ENCODE peak calls at places on chromosome 9, in five cellular contexts. One of them, this sample, is unnamed.

GRCh38 chr9:83247732-83248131 is 184.8 kb upstream of the RASEF start:
- DNase-seq in effector memory CD4-positive, alpha-beta T cell: no peak
- DNase-seq in lower lobe of right lung: no peak
- DNase-seq in brain microvascular endothelial cell: no peak
- DNase-seq in left lung: no peak
- DNase-seq in this sample: no peak

GRCh38 chr9:100083448-100084144 is 15.2 kb downstream of the ERP44 start:
- DNase-seq in left lung: no peak
- DNase-seq in effector memory CD4-positive, alpha-beta T cell: no peak
- DNase-seq in lower lobe of right lung: no peak
- DNase-seq in brain microvascular endothelial cell: no peak
- DNase-seq in this sample: no peak

GRCh38 chr9:120389300-120389699 is 190.7 kb downstream of the CDK5RAP2 start:
- DNase-seq in lower lobe of right lung: no peak
- DNase-seq in left lung: no peak
- DNase-seq in brain microvascular endothelial cell: no peak
- DNase-seq in effector memory CD4-positive, alpha-beta T cell: no peak
- DNase-seq in this sample: no peak

GRCh38 chr9:37663926-37664325 is 13.2 kb downstream of the FRMPD1 start:
- DNase-seq in left lung: no peak
- DNase-seq in lower lobe of right lung: no peak
- DNase-seq in effector memory CD4-positive, alpha-beta T cell: no peak
- DNase-seq in brain microvascular endothelial cell: no peak
- DNase-seq in this sample: no peak

GRCh38 chr9:135552021-135552697 is 6.2 kb downstream of the OBP2A start:
- DNase-seq in effector memory CD4-positive, alpha-beta T cell: no peak
- DNase-seq in left lung: no peak
- DNase-seq in brain microvascular endothelial cell: no peak
- DNase-seq in lower lobe of right lung: no peak
- DNase-seq in this sample: no peak

GRCh38 chr9:38018964-38019602 is 49.9 kb downstream of the SHB start:
- DNase-seq in effector memory CD4-positive, alpha-beta T cell: no peak
- DNase-seq in lower lobe of right lung: peak; percentile 64
- DNase-seq in brain microvascular endothelial cell: peak; percentile 86
- DNase-seq in left lung: no peak
- DNase-seq in this sample: peak; percentile 60

GRCh38 chr9:105344283-105344682 is 99.8 kb downstream of the SLC44A1 start:
- DNase-seq in left lung: no peak
- DNase-seq in brain microvascular endothelial cell: no peak
- DNase-seq in effector memory CD4-positive, alpha-beta T cell: no peak
- DNase-seq in lower lobe of right lung: no peak
- DNase-seq in this sample: no peak

GRCh38 chr9:109027176-109027575 is 13.9 kb upstream of the CTNNAL1 start:
- DNase-seq in lower lobe of right lung: no peak
- DNase-seq in brain microvascular endothelial cell: no peak
- DNase-seq in left lung: no peak
- DNase-seq in effector memory CD4-positive, alpha-beta T cell: no peak
- DNase-seq in this sample: no peak

GRCh38 chr9:109797006-109797405 is 17.0 kb downstream of the PALM2AKAP2 start:
- DNase-seq in brain microvascular endothelial cell: no peak
- DNase-seq in left lung: no peak
- DNase-seq in lower lobe of right lung: no peak
- DNase-seq in effector memory CD4-positive, alpha-beta T cell: no peak
- DNase-seq in this sample: no peak

GRCh38 chr9:96478829-96479371 is 28.9 kb downstream of the HABP4 start:
- DNase-seq in lower lobe of right lung: no peak
- DNase-seq in effector memory CD4-positive, alpha-beta T cell: no peak
- DNase-seq in left lung: no peak
- DNase-seq in brain microvascular endothelial cell: no peak
- DNase-seq in this sample: no peak

GRCh38 chr9:79080536-79080935 is 491.2 kb upstream of the TLE4 start:
- DNase-seq in brain microvascular endothelial cell: no peak
- DNase-seq in lower lobe of right lung: no peak
- DNase-seq in left lung: no peak
- DNase-seq in effector memory CD4-positive, alpha-beta T cell: no peak
- DNase-seq in this sample: no peak

GRCh38 chr9:38057416-38058195 is 11.4 kb downstream of the SHB start:
- DNase-seq in effector memory CD4-positive, alpha-beta T cell: no peak
- DNase-seq in brain microvascular endothelial cell: no peak
- DNase-seq in left lung: no peak
- DNase-seq in lower lobe of right lung: no peak
- DNase-seq in this sample: no peak

GRCh38 chr9:22053178-22053577 is 44.1 kb upstream of the CDKN2B start:
- DNase-seq in effector memory CD4-positive, alpha-beta T cell: no peak
- DNase-seq in lower lobe of right lung: no peak
- DNase-seq in left lung: no peak
- DNase-seq in brain microvascular endothelial cell: peak; percentile 21
- DNase-seq in this sample: no peak
- H3K27ac ChIP-seq in effector memory CD4-positive, alpha-beta T cell: no peak overlapping the region
- H3K27ac ChIP-seq in lower lobe of right lung: no peak overlapping the region
- H3K27ac ChIP-seq in left lung: no peak overlapping the region
- H3K27ac ChIP-seq in brain microvascular endothelial cell: peak overlapping the region; percentile 96
- H3K27ac ChIP-seq in this sample: no peak overlapping the region

GRCh38 chr9:128636024-128636390 is 20.6 kb downstream of the DYNC2I2 start:
- DNase-seq in brain microvascular endothelial cell: no peak
- DNase-seq in lower lobe of right lung: peak; percentile 88
- DNase-seq in left lung: peak; percentile 89
- DNase-seq in effector memory CD4-positive, alpha-beta T cell: no peak
- DNase-seq in this sample: peak; percentile 94
- H3K4me3 ChIP-seq in brain microvascular endothelial cell: no peak overlapping the region
- H3K4me3 ChIP-seq in lower lobe of right lung: peak overlapping the region; percentile 44
- H3K4me3 ChIP-seq in left lung: no peak overlapping the region
- H3K4me3 ChIP-seq in effector memory CD4-positive, alpha-beta T cell: no peak overlapping the region
- H3K4me3 ChIP-seq in this sample: peak overlapping the region; percentile 42

GRCh38 chr9:19470567-19470966 is 61.8 kb downstream of the ACER2 start:
- DNase-seq in brain microvascular endothelial cell: no peak
- DNase-seq in lower lobe of right lung: no peak
- DNase-seq in effector memory CD4-positive, alpha-beta T cell: no peak
- DNase-seq in left lung: no peak
- DNase-seq in this sample: no peak

GRCh38 chr9:19473605-19474004 is 64.8 kb downstream of the ACER2 start:
- DNase-seq in effector memory CD4-positive, alpha-beta T cell: no peak
- DNase-seq in left lung: no peak
- DNase-seq in brain microvascular endothelial cell: no peak
- DNase-seq in lower lobe of right lung: no peak
- DNase-seq in this sample: no peak

GRCh38 chr9:19470981-19471650 is 62.3 kb downstream of the ACER2 start:
- DNase-seq in left lung: no peak
- DNase-seq in lower lobe of right lung: no peak
- DNase-seq in effector memory CD4-positive, alpha-beta T cell: no peak
- DNase-seq in brain microvascular endothelial cell: no peak
- DNase-seq in this sample: no peak

GRCh38 chr9:19466268-19466639 is 57.4 kb downstream of the ACER2 start:
- DNase-seq in lower lobe of right lung: no peak
- DNase-seq in brain microvascular endothelial cell: no peak
- DNase-seq in effector memory CD4-positive, alpha-beta T cell: no peak
- DNase-seq in left lung: no peak
- DNase-seq in this sample: no peak

GRCh38 chr9:19471737-19472648 is 63.2 kb downstream of the ACER2 start:
- DNase-seq in left lung: peak; percentile 72
- DNase-seq in lower lobe of right lung: peak; percentile 55
- DNase-seq in effector memory CD4-positive, alpha-beta T cell: no peak
- DNase-seq in brain microvascular endothelial cell: peak; percentile 48
- DNase-seq in this sample: peak; percentile 56
- H3K27ac ChIP-seq in left lung: no peak overlapping the region
- H3K27ac ChIP-seq in lower lobe of right lung: no peak overlapping the region
- H3K27ac ChIP-seq in effector memory CD4-positive, alpha-beta T cell: no peak overlapping the region
- H3K27ac ChIP-seq in brain microvascular endothelial cell: no peak overlapping the region
- H3K27ac ChIP-seq in this sample: no peak overlapping the region

DNA sequence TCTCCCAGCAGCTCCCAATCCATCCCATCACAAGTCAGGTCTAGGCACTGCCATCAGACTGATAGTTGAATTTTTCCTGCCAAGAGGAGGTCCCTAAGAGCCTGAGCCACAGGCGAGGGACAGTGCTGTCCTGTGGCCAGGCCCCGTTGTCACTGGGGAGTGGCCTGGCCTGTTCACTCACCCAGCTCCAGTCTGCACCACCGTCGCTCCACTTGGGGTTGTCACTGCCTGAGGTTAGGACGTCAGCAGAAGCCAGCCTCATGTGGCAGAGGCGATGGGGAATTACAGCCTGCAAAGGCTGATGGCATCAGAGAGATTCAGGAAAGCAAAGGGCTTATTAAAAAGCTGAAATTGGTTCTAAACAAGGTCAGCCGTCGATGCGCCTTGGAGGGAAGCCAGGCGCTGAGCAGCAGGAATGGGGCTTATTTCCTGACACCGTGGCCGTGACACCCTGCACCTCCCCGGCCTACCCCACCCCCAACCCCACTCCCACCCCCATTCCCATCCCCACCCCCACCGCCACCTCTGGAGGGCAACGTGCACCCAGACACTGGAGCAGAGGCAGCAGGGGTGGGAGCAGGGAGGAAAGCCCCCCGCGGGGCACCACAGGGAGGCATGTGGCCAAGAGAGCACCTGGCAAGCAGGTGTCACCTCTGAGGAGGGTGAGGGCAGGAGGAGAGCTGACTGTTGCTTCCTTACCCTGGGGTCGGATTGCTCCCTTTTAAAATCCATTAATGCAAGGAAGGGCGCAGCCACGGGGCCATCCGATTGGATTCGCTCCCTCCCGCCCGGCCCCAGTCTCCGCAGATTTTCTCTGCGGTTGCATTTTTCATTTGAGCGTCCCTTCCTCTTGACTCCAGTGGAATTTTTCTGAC is 3.1 kb upstream of the DBH start:
- DNase-seq in left lung: peak; percentile 52
- DNase-seq in brain microvascular endothelial cell: no peak
- DNase-seq in lower lobe of right lung: no peak
- DNase-seq in effector memory CD4-positive, alpha-beta T cell: no peak
- DNase-seq in this sample: no peak
- H3K4me3 ChIP-seq in left lung: no peak overlapping the region
- H3K4me3 ChIP-seq in brain microvascular endothelial cell: no peak overlapping the region
- H3K4me3 ChIP-seq in lower lobe of right lung: no peak overlapping the region
- H3K4me3 ChIP-seq in effector memory CD4-positive, alpha-beta T cell: no peak overlapping the region
- H3K4me3 ChIP-seq in this sample: no peak overlapping the region

DNA sequence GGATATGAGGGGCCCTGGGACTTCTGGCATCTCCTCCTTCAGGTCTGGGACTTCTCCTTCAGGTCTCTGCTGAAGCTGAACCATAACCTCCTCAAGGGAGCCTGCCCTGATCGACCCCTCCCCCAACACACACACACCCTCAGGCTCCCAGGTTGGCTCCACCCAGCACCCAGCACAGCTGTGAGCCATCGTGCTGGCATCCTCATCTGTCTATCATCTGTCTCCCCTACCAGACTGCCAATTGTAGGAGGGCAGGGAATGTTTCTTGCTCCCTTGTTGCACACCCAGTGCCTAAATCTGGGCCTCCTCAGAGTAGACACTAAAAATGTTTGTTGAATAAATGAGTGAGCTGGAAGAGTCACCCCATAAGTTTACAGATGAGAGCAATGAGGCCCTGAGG is 71.4 kb downstream of the LRSAM1 start:
- DNase-seq in lower lobe of right lung: no peak
- DNase-seq in effector memory CD4-positive, alpha-beta T cell: no peak
- DNase-seq in brain microvascular endothelial cell: no peak
- DNase-seq in left lung: no peak
- DNase-seq in this sample: no peak
- H3K27ac ChIP-seq in lower lobe of right lung: peak overlapping the region; percentile 87
- H3K27ac ChIP-seq in effector memory CD4-positive, alpha-beta T cell: no peak overlapping the region
- H3K27ac ChIP-seq in brain microvascular endothelial cell: peak overlapping the region; percentile 98
- H3K27ac ChIP-seq in left lung: peak overlapping the region; percentile 80
- H3K27ac ChIP-seq in this sample: peak overlapping the region; percentile 83

GRCh38 chr9:72315510-72316287 is 49.3 kb downstream of the ZFAND5 start:
- DNase-seq in left lung: no peak
- DNase-seq in lower lobe of right lung: peak; percentile 57
- DNase-seq in effector memory CD4-positive, alpha-beta T cell: no peak
- DNase-seq in brain microvascular endothelial cell: no peak
- DNase-seq in this sample: no peak
- H3K4me3 ChIP-seq in left lung: no peak overlapping the region
- H3K4me3 ChIP-seq in lower lobe of right lung: peak overlapping the region; percentile 20
- H3K4me3 ChIP-seq in effector memory CD4-positive, alpha-beta T cell: no peak overlapping the region
- H3K4me3 ChIP-seq in brain microvascular endothelial cell: no peak overlapping the region
- H3K4me3 ChIP-seq in this sample: no peak overlapping the region

DNA sequence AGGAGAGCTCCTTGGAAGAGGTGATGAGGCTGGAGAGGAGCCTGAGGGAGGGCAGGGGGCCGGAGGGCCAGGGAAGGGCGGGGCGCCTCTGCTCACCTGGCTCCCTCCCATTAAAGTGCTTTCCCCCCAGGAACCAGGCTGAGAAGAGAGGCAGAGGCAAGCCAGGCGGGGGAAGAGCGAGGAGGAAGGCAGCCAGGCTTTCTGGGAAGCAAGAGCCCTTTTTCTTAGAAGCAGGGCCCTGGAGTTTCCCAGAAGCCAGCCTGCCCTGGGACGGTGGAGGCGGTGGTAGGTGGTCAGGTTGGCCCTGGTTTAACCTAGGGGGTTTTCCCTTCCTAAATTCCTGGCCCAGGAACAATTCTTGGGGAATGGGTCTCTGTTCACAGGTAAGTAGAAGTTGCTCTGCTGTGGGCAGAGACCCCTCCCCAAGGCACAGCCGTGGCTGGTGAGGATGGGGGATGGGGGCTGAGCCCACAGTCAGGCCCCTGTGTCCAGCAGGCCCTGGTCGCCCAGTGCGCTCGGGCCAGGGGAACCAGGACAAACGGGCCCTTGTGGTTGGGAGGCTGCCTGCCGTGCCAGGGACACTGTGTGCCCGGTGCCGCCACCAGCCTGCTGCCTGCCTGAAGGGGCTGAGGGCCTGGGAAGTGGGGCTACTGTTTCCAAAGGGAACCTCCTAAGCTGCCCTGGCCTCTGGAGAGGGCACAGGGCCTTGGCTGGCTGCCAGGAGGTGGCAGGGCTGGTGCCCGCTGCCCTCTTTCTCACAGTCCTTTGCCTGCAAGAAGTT is 16.6 kb upstream of the RALGDS start:
- DNase-seq in left lung: no peak
- DNase-seq in lower lobe of right lung: peak; percentile 85
- DNase-seq in effector memory CD4-positive, alpha-beta T cell: no peak
- DNase-seq in brain microvascular endothelial cell: no peak
- DNase-seq in this sample: no peak
- H3K27ac ChIP-seq in left lung: peak overlapping the region; percentile 51
- H3K27ac ChIP-seq in lower lobe of right lung: peak overlapping the region; percentile 93
- H3K27ac ChIP-seq in effector memory CD4-positive, alpha-beta T cell: peak overlapping the region; percentile 65
- H3K27ac ChIP-seq in brain microvascular endothelial cell: no peak overlapping the region
- H3K27ac ChIP-seq in this sample: no peak overlapping the region

GRCh38 chr9:133672503-133673259 is 36.5 kb downstream of the DBH start:
- DNase-seq in brain microvascular endothelial cell: no peak
- DNase-seq in left lung: peak; percentile 50
- DNase-seq in lower lobe of right lung: no peak
- DNase-seq in effector memory CD4-positive, alpha-beta T cell: no peak
- DNase-seq in this sample: no peak
- H3K4me3 ChIP-seq in brain microvascular endothelial cell: no peak overlapping the region
- H3K4me3 ChIP-seq in left lung: no peak overlapping the region
- H3K4me3 ChIP-seq in lower lobe of right lung: no peak overlapping the region
- H3K4me3 ChIP-seq in effector memory CD4-positive, alpha-beta T cell: no peak overlapping the region
- H3K4me3 ChIP-seq in this sample: no peak overlapping the region

GRCh38 chr9:87278971-87279731 is 218.5 kb upstream of the DAPK1 start:
- DNase-seq in effector memory CD4-positive, alpha-beta T cell: no peak
- DNase-seq in left lung: no peak
- DNase-seq in brain microvascular endothelial cell: peak; percentile 40
- DNase-seq in lower lobe of right lung: no peak
- DNase-seq in this sample: no peak
- H3K27ac ChIP-seq in effector memory CD4-positive, alpha-beta T cell: no peak overlapping the region
- H3K27ac ChIP-seq in left lung: no peak overlapping the region
- H3K27ac ChIP-seq in brain microvascular endothelial cell: peak overlapping the region; percentile 88
- H3K27ac ChIP-seq in lower lobe of right lung: no peak overlapping the region
- H3K27ac ChIP-seq in this sample: no peak overlapping the region

GRCh38 chr9:131543141-131543540 is 2.2 kb upstream of the PRRT1B start:
- DNase-seq in effector memory CD4-positive, alpha-beta T cell: no peak
- DNase-seq in left lung: no peak
- DNase-seq in brain microvascular endothelial cell: no peak
- DNase-seq in lower lobe of right lung: no peak
- DNase-seq in this sample: no peak

GRCh38 chr9:131545003-131545785 is at the start of gene PRRT1B:
- DNase-seq in brain microvascular endothelial cell: no peak
- DNase-seq in left lung: peak; percentile 93
- DNase-seq in lower lobe of right lung: peak; percentile 91
- DNase-seq in effector memory CD4-positive, alpha-beta T cell: no peak
- DNase-seq in this sample: peak; percentile 91

GRCh38 chr9:131546336-131547084 is 1.2 kb downstream of the PRRT1B start:
- DNase-seq in left lung: no peak
- DNase-seq in effector memory CD4-positive, alpha-beta T cell: no peak
- DNase-seq in lower lobe of right lung: no peak
- DNase-seq in brain microvascular endothelial cell: no peak
- DNase-seq in this sample: peak; percentile 52

GRCh38 chr9:131545786-131546335 is 538 bp downstream of the PRRT1B start:
- DNase-seq in brain microvascular endothelial cell: no peak
- DNase-seq in left lung: no peak
- DNase-seq in lower lobe of right lung: no peak
- DNase-seq in effector memory CD4-positive, alpha-beta T cell: no peak
- DNase-seq in this sample: no peak
- H3K4me3 ChIP-seq in brain microvascular endothelial cell: no peak overlapping the region
- H3K4me3 ChIP-seq in left lung: peak overlapping the region; percentile 15
- H3K4me3 ChIP-seq in lower lobe of right lung: peak overlapping the region; percentile 54
- H3K4me3 ChIP-seq in effector memory CD4-positive, alpha-beta T cell: peak overlapping the region; percentile 50
- H3K4me3 ChIP-seq in this sample: peak overlapping the region; percentile 55

This sample was measured in right lobe of liver.